ENCODE peak calls at places on chromosomes 4 and X, in seven cellular contexts. One of them, this sample, is unnamed.

GRCh38 chrX:119605398-119605738 is 856 bp downstream of the NKRF start:
- DNase-seq in CD8-positive, alpha-beta T cell: no peak
- DNase-seq in left colon: peak
- DNase-seq in GM03348: peak
- DNase-seq in activated T-cell treated with anti-CD3 and anti-CD28 coated beads for 24 hours: no peak
- DNase-seq in fibroblast of lung: no peak
- DNase-seq in pons: no peak
- DNase-seq in this sample: no peak

GRCh38 chr4:150135134-150135773 is 57.0 kb downstream of the DCLK2 start:
- DNase-seq in CD8-positive, alpha-beta T cell: no peak
- DNase-seq in left colon: no peak
- DNase-seq in GM03348: no peak
- DNase-seq in activated T-cell treated with anti-CD3 and anti-CD28 coated beads for 24 hours: no peak
- DNase-seq in pons: no peak
- DNase-seq in fibroblast of lung: peak
- DNase-seq in this sample: no peak

GRCh38 chr4:164503874-164504273 is 250.1 kb upstream of the SMIM31 start:
- DNase-seq in pons: no peak
- DNase-seq in activated T-cell treated with anti-CD3 and anti-CD28 coated beads for 24 hours: no peak
- DNase-seq in fibroblast of lung: no peak
- DNase-seq in GM03348: no peak
- DNase-seq in left colon: no peak
- DNase-seq in CD8-positive, alpha-beta T cell: no peak
- DNase-seq in this sample: no peak

GRCh38 chr4:125688841-125689240 is 374.1 kb downstream of the FAT4 start:
- DNase-seq in pons: no peak
- DNase-seq in GM03348: no peak
- DNase-seq in activated T-cell treated with anti-CD3 and anti-CD28 coated beads for 24 hours: no peak
- DNase-seq in left colon: no peak
- DNase-seq in fibroblast of lung: no peak
- DNase-seq in CD8-positive, alpha-beta T cell: no peak
- DNase-seq in this sample: no peak

GRCh38 chr4:17816142-17816541 is 5.4 kb downstream of the NCAPG start:
- DNase-seq in left colon: no peak
- DNase-seq in pons: no peak
- DNase-seq in CD8-positive, alpha-beta T cell: no peak
- DNase-seq in GM03348: no peak
- DNase-seq in activated T-cell treated with anti-CD3 and anti-CD28 coated beads for 24 hours: no peak
- DNase-seq in fibroblast of lung: no peak
- DNase-seq in this sample: no peak

GRCh38 chr4:3491681-3492405 is 28.7 kb downstream of the DOK7 start:
- DNase-seq in fibroblast of lung: peak
- DNase-seq in pons: no peak
- DNase-seq in left colon: no peak
- DNase-seq in CD8-positive, alpha-beta T cell: no peak
- DNase-seq in GM03348: peak
- DNase-seq in activated T-cell treated with anti-CD3 and anti-CD28 coated beads for 24 hours: no peak
- DNase-seq in this sample: no peak

GRCh38 chr4:91621446-91621845 is 682.3 kb upstream of the GRID2 start:
- DNase-seq in activated T-cell treated with anti-CD3 and anti-CD28 coated beads for 24 hours: no peak
- DNase-seq in CD8-positive, alpha-beta T cell: no peak
- DNase-seq in left colon: no peak
- DNase-seq in pons: no peak
- DNase-seq in GM03348: no peak
- DNase-seq in fibroblast of lung: no peak
- DNase-seq in this sample: no peak

GRCh38 chr4:31557444-31557843 is 837.3 kb downstream of the PCDH7 start:
- DNase-seq in activated T-cell treated with anti-CD3 and anti-CD28 coated beads for 24 hours: no peak
- DNase-seq in GM03348: no peak
- DNase-seq in left colon: no peak
- DNase-seq in CD8-positive, alpha-beta T cell: no peak
- DNase-seq in fibroblast of lung: no peak
- DNase-seq in pons: no peak
- DNase-seq in this sample: no peak

GRCh38 chr4:138507527-138507926 is 265.4 kb upstream of the SLC7A11 start:
- DNase-seq in fibroblast of lung: peak
- DNase-seq in activated T-cell treated with anti-CD3 and anti-CD28 coated beads for 24 hours: no peak
- DNase-seq in left colon: no peak
- DNase-seq in pons: no peak
- DNase-seq in GM03348: peak
- DNase-seq in CD8-positive, alpha-beta T cell: no peak
- DNase-seq in this sample: no peak

GRCh38 chr4:98778206-98778605 is 119.8 kb upstream of the TSPAN5 start:
- DNase-seq in activated T-cell treated with anti-CD3 and anti-CD28 coated beads for 24 hours: no peak
- DNase-seq in pons: no peak
- DNase-seq in CD8-positive, alpha-beta T cell: no peak
- DNase-seq in GM03348: peak
- DNase-seq in fibroblast of lung: peak
- DNase-seq in left colon: no peak
- DNase-seq in this sample: no peak

GRCh38 chr4:81164126-81164525 is 50.9 kb downstream of the PRKG2 start:
- DNase-seq in pons: no peak
- DNase-seq in fibroblast of lung: no peak
- DNase-seq in GM03348: no peak
- DNase-seq in CD8-positive, alpha-beta T cell: no peak
- DNase-seq in activated T-cell treated with anti-CD3 and anti-CD28 coated beads for 24 hours: no peak
- DNase-seq in left colon: no peak
- DNase-seq in this sample: no peak